ENCODE peak calls at places on chromosomes 7 and 10, in seven cellular contexts. One of them, this sample, is unnamed.

GRCh38 chr10:29120216-29120615 is 168.7 kb upstream of the LYZL1 start:
- DNase-seq in adrenal gland: peak; percentile 53
- DNase-seq in uterus: no peak
- DNase-seq in cardiac fibroblast: peak; percentile 76
- DNase-seq in Peyer's patch: no peak
- DNase-seq in HepG2: no peak
- DNase-seq in left lung: no peak
- DNase-seq in this sample: no peak

GRCh38 chr10:95327367-95327766 is 36.6 kb upstream of the PDLIM1 start:
- DNase-seq in Peyer's patch: no peak
- DNase-seq in uterus: peak; percentile 57
- DNase-seq in HepG2: no peak
- DNase-seq in cardiac fibroblast: peak; percentile 60
- DNase-seq in adrenal gland: no peak
- DNase-seq in left lung: no peak
- DNase-seq in this sample: no peak

GRCh38 chr7:108078156-108078781 is 51.9 kb downstream of the LAMB4 start:
- DNase-seq in Peyer's patch: no peak
- DNase-seq in uterus: no peak
- DNase-seq in cardiac fibroblast: peak; percentile 30
- DNase-seq in HepG2: no peak
- DNase-seq in adrenal gland: no peak
- DNase-seq in left lung: no peak
- DNase-seq in this sample: no peak

GRCh38 chr7:133570321-133570720 is 317.4 kb downstream of the EXOC4 start:
- DNase-seq in Peyer's patch: no peak
- DNase-seq in HepG2: no peak
- DNase-seq in uterus: no peak
- DNase-seq in left lung: no peak
- DNase-seq in adrenal gland: no peak
- DNase-seq in cardiac fibroblast: no peak
- DNase-seq in this sample: no peak

GRCh38 chr10:106857213-106857612 is 307.3 kb downstream of the SORCS1 start:
- DNase-seq in adrenal gland: no peak
- DNase-seq in Peyer's patch: no peak
- DNase-seq in left lung: no peak
- DNase-seq in cardiac fibroblast: no peak
- DNase-seq in HepG2: no peak
- DNase-seq in uterus: no peak
- DNase-seq in this sample: no peak

GRCh38 chr7:158825628-158826289 is 3.5 kb downstream of the ESYT2 start:
- DNase-seq in left lung: no peak
- DNase-seq in uterus: no peak
- DNase-seq in Peyer's patch: no peak
- DNase-seq in cardiac fibroblast: no peak
- DNase-seq in adrenal gland: no peak
- DNase-seq in HepG2: peak; percentile 55
- DNase-seq in this sample: no peak

GRCh38 chr7:138350103-138350700 is 109.9 kb upstream of the TRIM24 start:
- DNase-seq in cardiac fibroblast: no peak
- DNase-seq in adrenal gland: no peak
- DNase-seq in HepG2: no peak
- DNase-seq in Peyer's patch: no peak
- DNase-seq in uterus: no peak
- DNase-seq in left lung: no peak
- DNase-seq in this sample: no peak

GRCh38 chr7:41652265-41652664 is 50.6 kb downstream of the INHBA start:
- DNase-seq in left lung: no peak
- DNase-seq in cardiac fibroblast: peak; percentile 24
- DNase-seq in uterus: no peak
- DNase-seq in adrenal gland: no peak
- DNase-seq in HepG2: no peak
- DNase-seq in Peyer's patch: no peak
- DNase-seq in this sample: no peak

GRCh38 chr7:152054377-152055230 is 29.1 kb downstream of the GALNT11 start:
- DNase-seq in cardiac fibroblast: peak; percentile 81
- DNase-seq in adrenal gland: no peak
- DNase-seq in Peyer's patch: no peak
- DNase-seq in uterus: peak; percentile 26
- DNase-seq in HepG2: peak; percentile 68
- DNase-seq in left lung: no peak
- DNase-seq in this sample: peak; percentile 73

GRCh38 chr7:92809397-92810241 is 26.8 kb downstream of the CDK6 start:
- DNase-seq in HepG2: peak; percentile 90
- DNase-seq in left lung: peak; percentile 56
- DNase-seq in uterus: peak; percentile 58
- DNase-seq in cardiac fibroblast: peak; percentile 93
- DNase-seq in adrenal gland: peak; percentile 84
- DNase-seq in Peyer's patch: peak; percentile 55
- DNase-seq in this sample: peak; percentile 90

GRCh38 chr7:139075871-139076686 is 33.4 kb downstream of the ZC3HAV1 start:
- DNase-seq in Peyer's patch: no peak
- DNase-seq in uterus: no peak
- DNase-seq in HepG2: peak; percentile 45
- DNase-seq in cardiac fibroblast: no peak
- DNase-seq in left lung: no peak
- DNase-seq in adrenal gland: no peak
- DNase-seq in this sample: no peak

GRCh38 chr7:11458736-11459483 is 373.1 kb downstream of the THSD7A start:
- DNase-seq in HepG2: no peak
- DNase-seq in Peyer's patch: no peak
- DNase-seq in left lung: no peak
- DNase-seq in cardiac fibroblast: peak; percentile 92
- DNase-seq in adrenal gland: peak; percentile 36
- DNase-seq in uterus: no peak
- DNase-seq in this sample: peak; percentile 86

GRCh38 chr7:106070201-106070551 is 41.9 kb downstream of the SYPL1 start:
- DNase-seq in uterus: peak; percentile 17
- DNase-seq in adrenal gland: peak; percentile 58
- DNase-seq in Peyer's patch: no peak
- DNase-seq in left lung: no peak
- DNase-seq in cardiac fibroblast: no peak
- DNase-seq in HepG2: no peak
- DNase-seq in this sample: no peak

GRCh38 chr10:133346413-133346812 is 760 bp upstream of the PRAP1 start:
- DNase-seq in HepG2: no peak
- DNase-seq in Peyer's patch: no peak
- DNase-seq in left lung: no peak
- DNase-seq in adrenal gland: no peak
- DNase-seq in cardiac fibroblast: no peak
- DNase-seq in uterus: no peak
- DNase-seq in this sample: no peak

GRCh38 chr7:151891182-151891581 is 14.3 kb upstream of the PRKAG2 start:
- DNase-seq in adrenal gland: no peak
- DNase-seq in left lung: no peak
- DNase-seq in uterus: no peak
- DNase-seq in Peyer's patch: no peak
- DNase-seq in cardiac fibroblast: no peak
- DNase-seq in HepG2: no peak
- DNase-seq in this sample: no peak

GRCh38 chr7:30503273-30504212 is 1.1 kb downstream of the GGCT start:
- DNase-seq in left lung: no peak
- DNase-seq in Peyer's patch: no peak
- DNase-seq in HepG2: no peak
- DNase-seq in adrenal gland: no peak
- DNase-seq in cardiac fibroblast: peak; percentile 14
- DNase-seq in uterus: no peak
- DNase-seq in this sample: no peak

GRCh38 chr7:56175784-56176183 is 59.6 kb upstream of the NUPR2 start:
- DNase-seq in uterus: no peak
- DNase-seq in Peyer's patch: no peak
- DNase-seq in adrenal gland: peak; percentile 15
- DNase-seq in cardiac fibroblast: peak; percentile 2
- DNase-seq in left lung: no peak
- DNase-seq in HepG2: no peak
- DNase-seq in this sample: no peak
- H3K4me3 ChIP-seq in uterus: peak overlapping the region; percentile 34
- H3K4me3 ChIP-seq in Peyer's patch: peak overlapping the region; percentile 40
- H3K4me3 ChIP-seq in adrenal gland: no peak overlapping the region
- H3K4me3 ChIP-seq in cardiac fibroblast: no peak overlapping the region
- H3K4me3 ChIP-seq in left lung: peak overlapping the region; percentile 31
- H3K4me3 ChIP-seq in HepG2: no peak overlapping the region
- H3K4me3 ChIP-seq in this sample: no peak overlapping the region

GRCh38 chr10:65670087-65670486 is 1255.7 kb upstream of the LRRTM3 start:
- DNase-seq in adrenal gland: no peak
- DNase-seq in HepG2: no peak
- DNase-seq in uterus: no peak
- DNase-seq in Peyer's patch: no peak
- DNase-seq in cardiac fibroblast: peak; percentile 16
- DNase-seq in left lung: no peak
- DNase-seq in this sample: peak; percentile 40

DNA sequence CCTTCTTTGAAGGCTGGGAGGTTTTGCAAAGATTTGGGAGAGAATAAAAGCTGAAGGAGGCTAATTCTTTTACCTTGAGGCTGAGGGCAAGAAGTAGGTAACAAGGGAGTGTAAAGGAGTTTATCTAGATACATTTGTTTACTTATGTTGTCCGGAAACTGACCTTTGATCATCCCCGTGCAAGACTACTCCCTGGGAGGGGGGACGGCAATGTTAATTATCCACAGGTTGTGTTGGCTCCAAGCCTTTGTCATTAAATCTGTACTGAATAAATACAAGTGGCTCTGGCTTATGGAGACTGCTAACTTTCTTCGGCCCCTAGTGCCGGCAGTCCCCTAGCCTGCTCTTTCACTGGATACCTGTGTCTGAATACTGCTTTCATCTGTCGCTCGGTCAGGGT is 1250.6 kb upstream of the LRRTM3 start:
- DNase-seq in adrenal gland: no peak
- DNase-seq in Peyer's patch: no peak
- DNase-seq in left lung: no peak
- DNase-seq in cardiac fibroblast: no peak
- DNase-seq in HepG2: peak; percentile 59
- DNase-seq in uterus: no peak
- DNase-seq in this sample: no peak
- H3K4me3 ChIP-seq in adrenal gland: no peak overlapping the region
- H3K4me3 ChIP-seq in Peyer's patch: no peak overlapping the region
- H3K4me3 ChIP-seq in left lung: no peak overlapping the region
- H3K4me3 ChIP-seq in cardiac fibroblast: no peak overlapping the region
- H3K4me3 ChIP-seq in HepG2: no peak overlapping the region
- H3K4me3 ChIP-seq in uterus: no peak overlapping the region
- H3K4me3 ChIP-seq in this sample: no peak overlapping the region

DNA sequence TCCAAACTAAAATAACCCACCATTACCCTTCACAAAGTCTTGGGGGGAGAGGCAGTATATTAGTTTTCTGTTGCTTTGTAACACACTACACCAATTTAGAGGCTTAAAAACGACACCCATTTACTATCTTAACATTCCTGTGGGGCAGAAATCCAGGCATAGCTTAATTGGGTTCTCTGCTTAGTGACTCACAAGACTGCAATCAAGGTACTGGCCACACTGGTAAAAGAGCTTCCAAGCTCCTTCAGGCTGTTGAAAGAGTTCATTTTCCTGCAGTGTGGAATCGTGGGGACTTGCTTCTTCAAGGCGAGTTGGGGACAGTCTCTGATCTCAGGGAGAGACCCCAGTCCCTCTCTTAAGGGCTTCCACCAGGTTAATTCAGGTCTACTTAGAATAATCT is 139.1 kb downstream of the XPNPEP1 start:
- DNase-seq in cardiac fibroblast: peak; percentile 4
- DNase-seq in Peyer's patch: no peak
- DNase-seq in left lung: no peak
- DNase-seq in uterus: no peak
- DNase-seq in HepG2: no peak
- DNase-seq in adrenal gland: no peak
- DNase-seq in this sample: no peak
- H3K4me3 ChIP-seq in cardiac fibroblast: no peak overlapping the region
- H3K4me3 ChIP-seq in Peyer's patch: no peak overlapping the region
- H3K4me3 ChIP-seq in left lung: no peak overlapping the region
- H3K4me3 ChIP-seq in uterus: no peak overlapping the region
- H3K4me3 ChIP-seq in HepG2: no peak overlapping the region
- H3K4me3 ChIP-seq in adrenal gland: no peak overlapping the region
- H3K4me3 ChIP-seq in this sample: no peak overlapping the region

GRCh38 chr10:100482181-100482833 is 19.5 kb downstream of the WNT8B start:
- DNase-seq in HepG2: peak; percentile 52
- DNase-seq in Peyer's patch: peak; percentile 51
- DNase-seq in adrenal gland: peak; percentile 82
- DNase-seq in cardiac fibroblast: peak; percentile 74
- DNase-seq in left lung: peak; percentile 70
- DNase-seq in uterus: peak; percentile 25
- DNase-seq in this sample: no peak

GRCh38 chr10:100483876-100484666 is 21.3 kb downstream of the WNT8B start:
- DNase-seq in adrenal gland: no peak
- DNase-seq in HepG2: no peak
- DNase-seq in cardiac fibroblast: no peak
- DNase-seq in uterus: no peak
- DNase-seq in left lung: no peak
- DNase-seq in Peyer's patch: no peak
- DNase-seq in this sample: no peak

GRCh38 chr10:100481462-100482081 is 18.8 kb downstream of the WNT8B start:
- DNase-seq in HepG2: peak; percentile 81
- DNase-seq in uterus: peak; percentile 81
- DNase-seq in left lung: peak; percentile 79
- DNase-seq in adrenal gland: peak; percentile 85
- DNase-seq in Peyer's patch: peak; percentile 85
- DNase-seq in cardiac fibroblast: peak; percentile 89
- DNase-seq in this sample: peak; percentile 28

GRCh38 chr10:100485336-100485735 is 22.5 kb downstream of the WNT8B start:
- DNase-seq in uterus: no peak
- DNase-seq in Peyer's patch: no peak
- DNase-seq in cardiac fibroblast: no peak
- DNase-seq in adrenal gland: no peak
- DNase-seq in HepG2: no peak
- DNase-seq in left lung: no peak
- DNase-seq in this sample: no peak

GRCh38 chr10:100482834-100483185 is 20.0 kb downstream of the WNT8B start:
- DNase-seq in adrenal gland: no peak
- DNase-seq in HepG2: no peak
- DNase-seq in left lung: no peak
- DNase-seq in Peyer's patch: no peak
- DNase-seq in uterus: no peak
- DNase-seq in cardiac fibroblast: no peak
- DNase-seq in this sample: no peak
- H3K4me3 ChIP-seq in adrenal gland: no peak overlapping the region
- H3K4me3 ChIP-seq in HepG2: no peak overlapping the region
- H3K4me3 ChIP-seq in left lung: no peak overlapping the region
- H3K4me3 ChIP-seq in Peyer's patch: peak overlapping the region; percentile 54
- H3K4me3 ChIP-seq in uterus: no peak overlapping the region
- H3K4me3 ChIP-seq in cardiac fibroblast: no peak overlapping the region
- H3K4me3 ChIP-seq in this sample: peak overlapping the region; percentile 46

This sample was measured in skeletal muscle cell.